ENCODE peak calls at places on chromosomes 13 and 19, in eight cellular contexts. J is GM12891, C is testis, W is gastrocnemius medialis, T is A549, F is tibial nerve, O is ovary, V is HepG2. Q is an unnamed sample.

GRCh38 chr13:43136940-43137574 is 113.7 kb downstream of the DNAJC15 start:
- DNase-seq in J (no peak), C (no peak), W (no peak), T (no peak), F (no peak), O (no peak), V (peak), Q (no peak)

GRCh38 chr19:2779121-2779740 is 3.8 kb downstream of the SGTA start:
- DNase-seq in J (no peak), C (no peak), W (no peak), T (no peak), F (no peak), O (no peak), V (no peak), Q (no peak)

GRCh38 chr19:10305139-10305806 is 4.3 kb downstream of the ZGLP1 start:
- DNase-seq in J (no peak), C (no peak), W (no peak), T (no peak), F (no peak), O (no peak), V (no peak), Q (no peak)

GRCh38 chr19:35495107-35496064 is 5.1 kb upstream of the KRTDAP start:
- DNase-seq in J (peak), C (peak), W (peak), T (peak), F (peak), O (peak), V (peak), Q (peak)

GRCh38 chr13:26042781-26043180 is 9.0 kb downstream of the SHISA2 start:
- DNase-seq in J (no peak), C (no peak), W (no peak), T (no peak), F (no peak), O (no peak), V (no peak), Q (no peak)

GRCh38 chr19:38697197-38697596 is 47.1 kb downstream of the CAPN12 start:
- DNase-seq in J (no peak), C (no peak), W (no peak), T (no peak), F (no peak), O (no peak), V (no peak), Q (no peak)

GRCh38 chr19:955803-956746 is 28.1 kb upstream of the WDR18 start:
- DNase-seq in J (no peak), C (no peak), W (no peak), T (no peak), F (no peak), O (no peak), V (no peak), Q (no peak)

GRCh38 chr19:17753976-17754375 is 2.7 kb downstream of the FCHO1 start:
- DNase-seq in J (no peak), C (no peak), W (no peak), T (no peak), F (no peak), O (no peak), V (no peak), Q (no peak)

GRCh38 chr13:75442736-75443234 is 39.2 kb downstream of the TBC1D4 start:
- DNase-seq in J (no peak), C (no peak), W (no peak), T (no peak), F (no peak), O (no peak), V (no peak), Q (no peak)

GRCh38 chr19:33291623-33292534 is 10.5 kb downstream of the CEBPA start:
- DNase-seq in J (no peak), C (no peak), W (no peak), T (no peak), F (no peak), O (no peak), V (no peak), Q (no peak)

GRCh38 chr13:58906329-58907007 is 1257.3 kb downstream of the DIAPH3 start:
- DNase-seq in J (no peak), C (no peak), W (no peak), T (no peak), F (no peak), O (no peak), V (no peak), Q (no peak)

GRCh38 chr19:4066682-4067395 is at the start of gene ZBTB7A:
- DNase-seq in J (no peak), C (peak), W (peak), T (peak), F (peak), O (peak), V (peak), Q (peak)

GRCh38 chr13:108155185-108156106 is 59.9 kb downstream of the LIG4 start:
- DNase-seq in J (no peak), C (peak), W (no peak), T (no peak), F (peak), O (peak), V (peak), Q (peak)

GRCh38 chr19:5038631-5039271 is 69.8 kb downstream of the KDM4B start:
- DNase-seq in J (no peak), C (no peak), W (no peak), T (peak), F (no peak), O (no peak), V (peak), Q (peak)

GRCh38 chr19:39516270-39516669 is 1.3 kb downstream of the SELENOV start:
- DNase-seq in J (no peak), C (no peak), W (no peak), T (no peak), F (no peak), O (no peak), V (no peak), Q (no peak)

GRCh38 chr19:17376935-17377600 is at the start of gene PLVAP:
- DNase-seq in J (no peak), C (no peak), W (no peak), T (no peak), F (no peak), O (no peak), V (no peak), Q (peak)

GRCh38 chr13:44140146-44140545 is 233.5 kb upstream of the SERP2 start:
- DNase-seq in J (no peak), C (no peak), W (no peak), T (no peak), F (no peak), O (no peak), V (peak), Q (no peak)

GRCh38 chr13:80022146-80022545 is 318.8 kb downstream of the SPRY2 start:
- DNase-seq in J (no peak), C (no peak), W (no peak), T (no peak), F (no peak), O (no peak), V (no peak), Q (no peak)

GRCh38 chr13:37645181-37645580 is 46.6 kb upstream of the POSTN start:
- DNase-seq in J (no peak), C (no peak), W (no peak), T (no peak), F (no peak), O (no peak), V (no peak), Q (no peak)

GRCh38 chr19:11410682-11411081 is 8.4 kb downstream of the RGL3 start:
- DNase-seq in J (no peak), C (no peak), W (no peak), T (no peak), F (no peak), O (no peak), V (no peak), Q (no peak)

GRCh38 chr19:1807030-1807694 is 4.9 kb downstream of the ATP8B3 start:
- DNase-seq in J (no peak), C (no peak), W (no peak), T (no peak), F (no peak), O (no peak), V (no peak), Q (no peak)

GRCh38 chr13:100646030-100646673 is 28.4 kb downstream of the TMTC4 start:
- DNase-seq in J (no peak), C (peak), W (no peak), T (peak), F (no peak), O (no peak), V (peak), Q (no peak)

GRCh38 chr19:45574526-45574925 is 10.1 kb downstream of the OPA3 start:
- DNase-seq in J (no peak), C (no peak), W (no peak), T (no peak), F (no peak), O (no peak), V (no peak), Q (no peak)

GRCh38 chr19:13849991-13850909 is 26.7 kb upstream of the NANOS3 start:
- DNase-seq in J (peak), C (peak), W (no peak), T (no peak), F (peak), O (peak), V (peak), Q (peak)

GRCh38 chr19:13849277-13849676 is 27.7 kb upstream of the NANOS3 start:
- DNase-seq in J (no peak), C (no peak), W (no peak), T (no peak), F (no peak), O (peak), V (no peak), Q (no peak)

GRCh38 chr19:13848811-13849241 is 28.1 kb upstream of the NANOS3 start:
- DNase-seq in J (no peak), C (no peak), W (no peak), T (no peak), F (no peak), O (no peak), V (no peak), Q (no peak)

GRCh38 chr19:13847900-13848677 is 28.8 kb upstream of the NANOS3 start:
- DNase-seq in J (no peak), C (no peak), W (no peak), T (no peak), F (no peak), O (no peak), V (no peak), Q (peak)

GRCh38 chr19:13850910-13851753 is 25.8 kb upstream of the NANOS3 start:
- DNase-seq in J (no peak), C (no peak), W (peak), T (no peak), F (peak), O (peak), V (peak), Q (peak)
- TF ChIP-seq POLR2A in J (no peak), C (no peak), W (no peak), T (no peak), F (no peak), O (no peak), V (peak), Q (peak)

DNA sequence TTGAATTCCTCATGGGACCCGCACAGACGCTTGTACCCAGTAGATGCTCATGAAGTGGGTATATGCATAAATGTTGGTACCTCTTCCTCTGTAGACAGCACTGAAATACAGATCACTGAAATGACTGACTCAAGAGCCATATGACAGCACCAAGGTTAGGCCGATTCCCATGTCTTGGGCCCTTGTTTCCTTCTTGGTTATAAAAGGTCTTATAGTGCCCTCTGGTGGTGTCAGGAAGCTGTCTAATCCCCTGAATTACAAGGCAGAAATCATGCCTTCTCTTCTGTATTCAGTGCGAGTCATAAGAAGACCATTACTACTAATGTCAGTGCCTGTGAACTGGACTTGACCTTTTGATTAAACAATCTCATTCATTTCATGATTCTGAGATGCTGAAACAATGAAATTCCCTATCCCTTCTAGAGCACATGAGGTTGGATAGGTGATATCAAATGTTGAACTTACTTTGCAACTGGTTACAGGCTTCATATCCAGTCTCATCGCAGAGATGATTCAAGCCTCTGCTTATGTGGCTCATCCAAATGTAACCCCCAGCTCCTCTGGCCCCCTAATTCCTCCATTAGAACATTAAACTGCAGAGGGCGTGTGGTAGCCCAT is 59.7 kb downstream of the SPATA13 start:
- DNase-seq in J (peak), C (peak), W (no peak), T (peak), F (peak), O (no peak), V (peak), Q (peak)
- TF ChIP-seq POLR2A in J (no peak), C (no peak), W (no peak), T (no peak), F (no peak), O (no peak), V (no peak), Q (no peak)

DNA sequence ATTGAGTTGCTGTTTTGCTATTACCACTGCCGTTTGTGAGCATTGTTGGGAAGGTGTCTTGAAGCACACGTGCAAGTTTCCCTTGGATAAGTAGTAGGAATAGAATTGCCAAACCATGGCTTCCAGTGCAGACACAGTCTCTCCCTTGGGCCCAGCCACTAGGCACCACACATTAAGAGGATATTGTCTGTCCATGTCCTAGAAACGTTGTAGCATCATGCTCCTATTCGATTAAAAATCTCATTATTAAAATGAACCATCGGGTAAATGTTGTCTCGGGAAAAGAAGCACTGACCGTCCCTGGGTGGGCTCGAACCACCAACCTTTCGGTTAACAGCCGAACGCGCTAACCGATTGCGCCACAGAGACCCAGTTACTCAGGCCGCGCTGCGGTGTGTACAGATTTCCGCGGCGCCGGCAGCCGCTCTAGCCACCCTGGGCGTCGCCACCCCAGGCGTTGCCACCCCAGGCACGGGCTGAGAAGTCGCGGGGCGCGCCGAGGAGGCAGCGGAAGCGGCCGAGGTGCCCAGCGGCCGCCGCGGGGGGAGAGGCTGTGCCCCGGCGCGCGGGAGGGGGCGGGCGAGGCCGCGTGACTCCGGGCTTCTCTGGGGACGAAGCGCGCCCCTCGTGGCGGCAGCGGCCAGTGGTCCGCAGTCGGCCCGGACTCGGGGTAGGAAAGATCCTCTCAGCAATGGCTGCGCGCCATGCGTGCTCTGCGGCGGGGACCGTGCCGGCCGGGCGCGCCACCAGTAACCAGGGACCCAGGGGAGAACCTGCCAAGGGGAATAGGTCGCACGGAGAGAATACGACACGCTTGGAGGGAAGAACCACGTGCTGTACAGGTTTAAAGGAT is 56.2 kb downstream of the USPL1 start:
- DNase-seq in J (peak), C (peak), W (peak), T (peak), F (peak), O (peak), V (peak), Q (peak)
- TF ChIP-seq POLR2A in J (peak), C (no peak), W (no peak), T (peak), F (peak), O (no peak), V (peak), Q (peak)

GRCh38 chr19:48271531-48272151 is 1.8 kb downstream of the ZNF114 start:
- DNase-seq in J (peak), C (peak), W (no peak), T (peak), F (no peak), O (peak), V (peak), Q (peak)
- TF ChIP-seq POLR2A in J (no peak), C (no peak), W (no peak), T (no peak), F (no peak), O (no peak), V (peak), Q (no peak)